ENCODE peak calls at places on chromosomes 5 and 9, in nine cellular contexts. One of them, this sample, is unnamed.

GRCh38 chr5:173760461-173761181 is 127.5 kb upstream of the CPEB4 start:
- DNase-seq in MM.1S: no peak
- DNase-seq in Peyer's patch: no peak
- DNase-seq in stomach: no peak
- DNase-seq in hepatocyte: no peak
- DNase-seq in GM23248: no peak
- DNase-seq in lung: no peak
- DNase-seq in left ventricle myocardium inferior: no peak
- DNase-seq in mammary epithelial cell: no peak
- DNase-seq in this sample: no peak

GRCh38 chr9:96478829-96479371 is 28.9 kb downstream of the HABP4 start:
- DNase-seq in MM.1S: no peak
- DNase-seq in Peyer's patch: no peak
- DNase-seq in stomach: no peak
- DNase-seq in hepatocyte: no peak
- DNase-seq in GM23248: peak; percentile 76
- DNase-seq in lung: no peak
- DNase-seq in left ventricle myocardium inferior: no peak
- DNase-seq in mammary epithelial cell: no peak
- DNase-seq in this sample: no peak

GRCh38 chr9:87564111-87564510 is 66.4 kb downstream of the DAPK1 start:
- DNase-seq in MM.1S: no peak
- DNase-seq in Peyer's patch: no peak
- DNase-seq in stomach: no peak
- DNase-seq in hepatocyte: no peak
- DNase-seq in GM23248: no peak
- DNase-seq in lung: no peak
- DNase-seq in left ventricle myocardium inferior: no peak
- DNase-seq in mammary epithelial cell: no peak
- DNase-seq in this sample: no peak

GRCh38 chr9:94586814-94587213 is 6.8 kb downstream of the FBP2 start:
- DNase-seq in MM.1S: peak; percentile 47
- DNase-seq in Peyer's patch: no peak
- DNase-seq in stomach: no peak
- DNase-seq in hepatocyte: no peak
- DNase-seq in GM23248: peak; percentile 65
- DNase-seq in lung: no peak
- DNase-seq in left ventricle myocardium inferior: no peak
- DNase-seq in mammary epithelial cell: peak; percentile 16
- DNase-seq in this sample: peak; percentile 63

GRCh38 chr9:94865599-94866456 is 139.3 kb downstream of the AOPEP start:
- DNase-seq in MM.1S: no peak
- DNase-seq in Peyer's patch: no peak
- DNase-seq in stomach: peak; percentile 37
- DNase-seq in hepatocyte: peak; percentile 25
- DNase-seq in GM23248: peak; percentile 67
- DNase-seq in lung: no peak
- DNase-seq in left ventricle myocardium inferior: peak; percentile 37
- DNase-seq in mammary epithelial cell: no peak
- DNase-seq in this sample: no peak

GRCh38 chr9:123990427-123990826 is 21.1 kb upstream of the LHX2 start:
- DNase-seq in MM.1S: no peak
- DNase-seq in Peyer's patch: no peak
- DNase-seq in stomach: no peak
- DNase-seq in hepatocyte: no peak
- DNase-seq in GM23248: no peak
- DNase-seq in lung: no peak
- DNase-seq in left ventricle myocardium inferior: no peak
- DNase-seq in mammary epithelial cell: no peak
- DNase-seq in this sample: no peak

GRCh38 chr5:50547303-50547702 is 106.2 kb upstream of the EMB start:
- DNase-seq in MM.1S: peak; percentile 36
- DNase-seq in Peyer's patch: no peak
- DNase-seq in stomach: no peak
- DNase-seq in hepatocyte: no peak
- DNase-seq in GM23248: no peak
- DNase-seq in lung: no peak
- DNase-seq in left ventricle myocardium inferior: no peak
- DNase-seq in mammary epithelial cell: no peak
- DNase-seq in this sample: no peak

GRCh38 chr5:170474489-170475266 is 29.1 kb upstream of the KCNIP1 start:
- DNase-seq in MM.1S: no peak
- DNase-seq in Peyer's patch: no peak
- DNase-seq in stomach: no peak
- DNase-seq in hepatocyte: no peak
- DNase-seq in GM23248: no peak
- DNase-seq in lung: no peak
- DNase-seq in left ventricle myocardium inferior: no peak
- DNase-seq in mammary epithelial cell: no peak
- DNase-seq in this sample: no peak

GRCh38 chr5:91383027-91383955 is at the start of gene ARRDC3:
- DNase-seq in MM.1S: peak; percentile 97
- DNase-seq in Peyer's patch: peak; percentile 96
- DNase-seq in stomach: peak; percentile 98
- DNase-seq in hepatocyte: peak; percentile 99
- DNase-seq in GM23248: peak; percentile 96
- DNase-seq in lung: peak; percentile 95
- DNase-seq in left ventricle myocardium inferior: peak; percentile 97
- DNase-seq in mammary epithelial cell: peak; percentile 94
- DNase-seq in this sample: peak; percentile 97

GRCh38 chr9:133842174-133842573 is 104.0 kb upstream of the SARDH start:
- DNase-seq in MM.1S: no peak
- DNase-seq in Peyer's patch: no peak
- DNase-seq in stomach: peak; percentile 56
- DNase-seq in hepatocyte: no peak
- DNase-seq in GM23248: no peak
- DNase-seq in lung: no peak
- DNase-seq in left ventricle myocardium inferior: no peak
- DNase-seq in mammary epithelial cell: no peak
- DNase-seq in this sample: peak; percentile 38

GRCh38 chr5:73826301-73826700 is 200.3 kb downstream of the ARHGEF28 start:
- DNase-seq in MM.1S: no peak
- DNase-seq in Peyer's patch: no peak
- DNase-seq in stomach: no peak
- DNase-seq in hepatocyte: no peak
- DNase-seq in GM23248: peak; percentile 15
- DNase-seq in lung: peak; percentile 68
- DNase-seq in left ventricle myocardium inferior: no peak
- DNase-seq in mammary epithelial cell: no peak
- DNase-seq in this sample: no peak

GRCh38 chr5:73826761-73827450 is 200.9 kb downstream of the ARHGEF28 start:
- DNase-seq in MM.1S: no peak
- DNase-seq in Peyer's patch: no peak
- DNase-seq in stomach: no peak
- DNase-seq in hepatocyte: peak; percentile 15
- DNase-seq in GM23248: peak; percentile 89
- DNase-seq in lung: no peak
- DNase-seq in left ventricle myocardium inferior: no peak
- DNase-seq in mammary epithelial cell: peak; percentile 98
- DNase-seq in this sample: no peak

GRCh38 chr5:73825736-73826135 is 199.7 kb downstream of the ARHGEF28 start:
- DNase-seq in MM.1S: no peak
- DNase-seq in Peyer's patch: no peak
- DNase-seq in stomach: no peak
- DNase-seq in hepatocyte: no peak
- DNase-seq in GM23248: no peak
- DNase-seq in lung: no peak
- DNase-seq in left ventricle myocardium inferior: no peak
- DNase-seq in mammary epithelial cell: no peak
- DNase-seq in this sample: no peak

GRCh38 chr5:73823508-73823925 is 197.5 kb downstream of the ARHGEF28 start:
- DNase-seq in MM.1S: no peak
- DNase-seq in Peyer's patch: no peak
- DNase-seq in stomach: no peak
- DNase-seq in hepatocyte: peak; percentile 18
- DNase-seq in GM23248: peak; percentile 42
- DNase-seq in lung: no peak
- DNase-seq in left ventricle myocardium inferior: no peak
- DNase-seq in mammary epithelial cell: peak; percentile 57
- DNase-seq in this sample: no peak

DNA sequence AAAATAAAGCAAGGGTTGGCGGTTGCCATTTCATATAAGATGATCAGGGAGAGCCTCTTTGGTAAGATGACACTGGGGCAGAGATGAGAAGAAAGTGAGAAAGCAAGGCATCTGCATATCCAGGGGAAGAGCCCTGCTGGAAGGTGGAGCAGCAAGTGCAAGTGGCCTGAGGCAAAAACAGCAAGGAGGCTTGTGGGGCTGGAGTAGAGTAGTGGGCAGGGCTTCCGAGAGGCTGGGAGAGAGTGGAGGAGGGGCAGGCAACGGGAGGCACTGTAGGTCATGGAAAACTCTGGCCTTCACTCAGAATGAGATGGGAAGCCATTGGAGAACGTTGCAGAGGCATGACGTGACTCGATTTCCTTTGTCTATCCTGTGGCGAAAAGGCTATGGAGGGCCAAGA is 199.2 kb downstream of the ARHGEF28 start:
- DNase-seq in MM.1S: no peak
- DNase-seq in Peyer's patch: no peak
- DNase-seq in stomach: no peak
- DNase-seq in hepatocyte: no peak
- DNase-seq in GM23248: no peak
- DNase-seq in lung: no peak
- DNase-seq in left ventricle myocardium inferior: no peak
- DNase-seq in mammary epithelial cell: no peak
- DNase-seq in this sample: no peak
- H3K36me3 ChIP-seq in MM.1S: no peaks in the 10 kb centered on the region
- H3K36me3 ChIP-seq in Peyer's patch: no peaks in the 10 kb centered on the region
- H3K36me3 ChIP-seq in stomach: no peaks in the 10 kb centered on the region
- H3K36me3 ChIP-seq in hepatocyte: no peaks in the 10 kb centered on the region
- H3K36me3 ChIP-seq in GM23248: no peaks in the 10 kb centered on the region
- H3K36me3 ChIP-seq in lung: no peaks in the 10 kb centered on the region
- H3K36me3 ChIP-seq in left ventricle myocardium inferior: no peaks in the 10 kb centered on the region
- H3K36me3 ChIP-seq in mammary epithelial cell: peaks cover 2% of the 10 kb centered on the region
- H3K36me3 ChIP-seq in this sample: no peaks in the 10 kb centered on the region

DNA sequence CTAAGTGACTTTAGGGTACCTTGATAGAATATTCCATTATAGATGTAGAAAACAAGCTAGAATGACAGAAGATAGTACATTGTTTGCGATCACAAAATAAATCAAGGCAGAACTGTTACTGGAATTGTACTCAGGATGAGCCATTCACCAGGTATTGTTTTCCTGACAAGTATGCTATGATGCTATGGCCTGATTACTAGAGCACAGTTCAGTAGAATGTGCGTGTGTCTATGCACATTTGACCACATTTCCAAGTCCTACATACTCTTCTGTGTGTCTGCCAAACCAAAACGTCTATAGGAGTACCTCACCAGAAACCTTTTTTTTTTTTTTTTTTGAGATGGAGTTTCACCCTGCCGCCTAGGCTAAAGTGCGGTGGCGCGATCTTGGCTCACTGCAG is 43.3 kb upstream of the CDC42SE2 start:
- DNase-seq in MM.1S: no peak
- DNase-seq in Peyer's patch: no peak
- DNase-seq in stomach: no peak
- DNase-seq in hepatocyte: no peak
- DNase-seq in GM23248: no peak
- DNase-seq in lung: no peak
- DNase-seq in left ventricle myocardium inferior: no peak
- DNase-seq in mammary epithelial cell: no peak
- DNase-seq in this sample: no peak
- H3K27ac ChIP-seq in MM.1S: no peak overlapping the region
- H3K27ac ChIP-seq in Peyer's patch: no peak overlapping the region
- H3K27ac ChIP-seq in stomach: no peak overlapping the region
- H3K27ac ChIP-seq in hepatocyte: no peak overlapping the region
- H3K27ac ChIP-seq in GM23248: no peak overlapping the region
- H3K27ac ChIP-seq in lung: no peak overlapping the region
- H3K27ac ChIP-seq in left ventricle myocardium inferior: no peak overlapping the region
- H3K27ac ChIP-seq in mammary epithelial cell: no peak overlapping the region
- H3K27ac ChIP-seq in this sample: no peak overlapping the region

DNA sequence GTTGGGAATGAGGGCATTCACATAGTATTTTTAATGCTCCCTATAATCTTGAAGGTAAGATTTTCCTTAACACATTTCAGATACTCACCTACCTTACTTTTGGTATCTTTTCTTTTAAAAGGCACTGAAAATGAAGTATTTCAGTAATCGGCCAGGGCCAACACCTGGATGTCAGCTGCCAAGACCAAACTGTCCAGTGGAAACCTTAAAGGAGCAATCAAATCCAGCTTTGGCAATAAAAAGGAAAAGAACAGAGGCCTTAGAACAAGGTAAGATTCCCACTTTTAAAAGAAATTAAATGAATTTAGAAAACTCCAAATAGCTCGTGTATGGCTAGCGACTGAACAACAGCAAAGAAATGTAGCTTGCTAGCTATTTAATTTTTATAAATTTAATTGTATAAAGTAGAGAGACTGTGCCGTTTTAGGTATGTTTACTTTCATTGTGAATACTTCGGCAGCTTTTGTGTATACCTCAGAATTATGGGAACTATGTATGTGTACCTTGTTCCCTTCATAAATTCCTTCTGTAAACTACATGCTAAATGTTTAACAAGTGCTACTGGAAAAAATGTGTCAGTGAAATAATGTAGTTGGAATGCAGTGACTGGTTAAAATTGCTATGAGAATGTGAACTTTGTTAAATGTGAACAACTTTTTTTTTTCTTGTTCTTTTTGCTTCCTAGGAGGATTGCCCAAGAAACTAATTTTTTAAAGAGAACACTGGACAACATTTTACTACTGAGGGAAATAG is 41.9 kb downstream of the CDK7 start:
- DNase-seq in MM.1S: no peak
- DNase-seq in Peyer's patch: no peak
- DNase-seq in stomach: no peak
- DNase-seq in hepatocyte: peak; percentile 44
- DNase-seq in GM23248: peak; percentile 84
- DNase-seq in lung: no peak
- DNase-seq in left ventricle myocardium inferior: no peak
- DNase-seq in mammary epithelial cell: no peak
- DNase-seq in this sample: peak; percentile 33
- H3K36me3 ChIP-seq in MM.1S: no peaks in the 10 kb centered on the region
- H3K36me3 ChIP-seq in Peyer's patch: no peaks in the 10 kb centered on the region
- H3K36me3 ChIP-seq in stomach: peaks cover 4% of the 10 kb centered on the region
- H3K36me3 ChIP-seq in hepatocyte: no peaks in the 10 kb centered on the region
- H3K36me3 ChIP-seq in GM23248: peaks cover 31% of the 10 kb centered on the region
- H3K36me3 ChIP-seq in lung: peaks cover 11% of the 10 kb centered on the region
- H3K36me3 ChIP-seq in left ventricle myocardium inferior: peaks cover 68% of the 10 kb centered on the region
- H3K36me3 ChIP-seq in mammary epithelial cell: peaks cover 24% of the 10 kb centered on the region
- H3K36me3 ChIP-seq in this sample: peaks cover 23% of the 10 kb centered on the region

DNA sequence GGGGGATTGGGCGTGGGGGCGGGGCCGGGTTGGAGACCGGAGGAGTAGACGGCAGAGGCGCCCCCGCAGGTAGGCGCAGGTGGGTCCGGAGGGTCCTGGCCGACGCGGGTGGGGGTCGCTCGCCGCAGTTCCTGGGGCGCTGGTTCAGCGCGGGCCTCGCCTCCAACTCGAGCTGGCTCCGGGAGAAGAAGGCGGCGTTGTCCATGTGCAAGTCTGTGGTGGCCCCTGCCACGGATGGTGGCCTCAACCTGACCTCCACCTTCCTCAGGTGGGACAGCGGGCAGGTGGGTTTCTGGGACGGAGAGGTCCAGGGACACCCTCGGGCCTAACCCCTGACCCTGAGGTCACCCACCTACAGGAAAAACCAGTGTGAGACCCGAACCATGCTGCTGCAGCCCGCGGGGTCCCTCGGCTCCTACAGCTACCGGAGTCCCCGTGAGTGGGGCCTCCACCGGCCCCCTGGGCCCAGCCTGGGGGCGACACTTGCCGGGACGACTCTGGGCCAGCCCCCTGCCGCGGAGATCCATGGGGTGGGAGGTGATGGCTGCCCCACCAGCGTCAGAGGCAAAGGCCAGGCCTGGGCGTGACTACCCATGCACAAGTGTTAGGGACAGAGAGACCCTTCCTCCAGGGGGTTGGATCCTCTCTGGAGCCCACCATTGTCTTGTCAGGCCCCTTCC is 1.7 kb downstream of the PTGDS start:
- DNase-seq in MM.1S: no peak
- DNase-seq in Peyer's patch: no peak
- DNase-seq in stomach: no peak
- DNase-seq in hepatocyte: no peak
- DNase-seq in GM23248: no peak
- DNase-seq in lung: no peak
- DNase-seq in left ventricle myocardium inferior: no peak
- DNase-seq in mammary epithelial cell: no peak
- DNase-seq in this sample: no peak
- H3K27ac ChIP-seq in MM.1S: no peak overlapping the region
- H3K27ac ChIP-seq in Peyer's patch: no peak overlapping the region
- H3K27ac ChIP-seq in stomach: no peak overlapping the region
- H3K27ac ChIP-seq in hepatocyte: no peak overlapping the region
- H3K27ac ChIP-seq in GM23248: no peak overlapping the region
- H3K27ac ChIP-seq in lung: peak overlapping the region; percentile 37
- H3K27ac ChIP-seq in left ventricle myocardium inferior: peak overlapping the region; percentile 91
- H3K27ac ChIP-seq in mammary epithelial cell: no peak overlapping the region
- H3K27ac ChIP-seq in this sample: no peak overlapping the region

This sample was measured in cardiac muscle cell.